ENCODE peak calls at places on chromosomes 5 and 9, in five cellular contexts. S, E, X, Q and M are unnamed samples.

GRCh38 chr5:65299841-65300240 is 181.9 kb downstream of the ADAMTS6 start:
- DNase-seq in S (no peak), X (no peak), E (no peak), Q (no peak), M (no peak)

GRCh38 chr5:131364507-131365050 is 100.7 kb downstream of the CDC42SE2 start:
- DNase-seq in X (no peak), E (no peak), S (no peak), Q (no peak), M (no peak)

GRCh38 chr5:116671211-116671736 is 96.7 kb upstream of the SEMA6A start:
- DNase-seq in Q (no peak), E (no peak), S (no peak), X (no peak), M (no peak)

GRCh38 chr9:105319514-105319863 is 75.0 kb downstream of the SLC44A1 start:
- DNase-seq in E (no peak), S (no peak), Q (no peak), X (no peak), M (no peak)

GRCh38 chr5:147482426-147483196 is 27.3 kb downstream of the DPYSL3 start:
- DNase-seq in Q (no peak), E (no peak), X (no peak), S (no peak), M (no peak)

GRCh38 chr5:123089971-123090640 is 1.1 kb downstream of the PRDM6 start:
- DNase-seq in Q (peak; percentile 20), S (no peak), E (no peak), X (no peak), M (peak; percentile 22)

GRCh38 chr9:18906656-18907395 is 126.2 kb downstream of the SAXO1 start:
- DNase-seq in X (no peak), Q (no peak), S (no peak), E (no peak), M (peak; percentile 56)

GRCh38 chr9:93207326-93207814 is 23.4 kb downstream of the WNK2 start:
- DNase-seq in Q (peak; percentile 80), X (peak; percentile 42), E (no peak), S (no peak), M (no peak)

GRCh38 chr9:96176901-96177718 is 124.9 kb downstream of the HSD17B3 start:
- DNase-seq in Q (no peak), X (no peak), S (no peak), E (no peak), M (peak; percentile 2)

GRCh38 chr9:5971740-5972139 is 43.7 kb downstream of the RANBP6 start:
- DNase-seq in E (no peak), X (no peak), Q (no peak), S (no peak), M (no peak)

GRCh38 chr9:19116391-19116790 is 10.9 kb downstream of the PLIN2 start:
- DNase-seq in S (no peak), X (peak; percentile 58), E (no peak), Q (no peak), M (no peak)

GRCh38 chr9:70229579-70229978 is 29.2 kb upstream of the SMC5 start:
- DNase-seq in E (no peak), Q (peak; percentile 14), X (peak; percentile 20), S (no peak), M (peak; percentile 33)

GRCh38 chr9:109166771-109167601 is at the start of gene FRRS1L:
- DNase-seq in Q (no peak), E (no peak), X (no peak), S (no peak), M (no peak)

GRCh38 chr5:32201140-32201539 is 27.0 kb upstream of the GOLPH3 start:
- DNase-seq in Q (no peak), E (no peak), X (no peak), S (no peak), M (no peak)

GRCh38 chr5:150661086-150661485 is at the start of gene MYOZ3:
- DNase-seq in Q (no peak), S (no peak), E (no peak), X (no peak), M (no peak)

GRCh38 chr9:136691316-136692189 is 4.3 kb upstream of the AGPAT2 start:
- DNase-seq in X (no peak), S (no peak), E (no peak), Q (no peak), M (no peak)

GRCh38 chr9:116791314-116791713 is 104.2 kb downstream of the TRIM32 start:
- DNase-seq in Q (peak; percentile 72), X (no peak), S (no peak), E (no peak), M (no peak)

GRCh38 chr9:115640887-115641286 is 512.7 kb upstream of the PAPPA start:
- DNase-seq in E (no peak), S (no peak), X (no peak), Q (no peak), M (no peak)

GRCh38 chr5:84564311-84564710 is 179.6 kb upstream of the EDIL3 start:
- DNase-seq in E (no peak), S (no peak), Q (no peak), X (no peak), M (no peak)

GRCh38 chr5:119745976-119746375 is 116.6 kb downstream of the FAM170A start:
- DNase-seq in Q (no peak), S (no peak), X (no peak), E (no peak), M (no peak)